ENCODE peak calls at places on chromosomes 3 and 15, in four cellular contexts. O, V, T and H are unnamed samples.

GRCh38 chr3:44429459-44429858 is 48.0 kb downstream of the ZNF445 start:
- DNase-seq in O (no peak), V (no peak), T (no peak), H (no peak)

GRCh38 chr3:161559177-161559998 is 62.8 kb downstream of the OTOL1 start:
- DNase-seq in V (peak), O (peak), T (peak), H (peak)

GRCh38 chr3:89572261-89572660 is 464.8 kb downstream of the EPHA3 start:
- DNase-seq in T (no peak), V (no peak), O (no peak), H (no peak)

GRCh38 chr15:70477750-70478250 is 285.6 kb downstream of the UACA start:
- DNase-seq in V (no peak), T (no peak), O (no peak), H (no peak)

GRCh38 chr15:58361291-58361759 is 70.5 kb upstream of the LIPC start:
- DNase-seq in T (no peak), V (no peak), O (no peak), H (no peak)

GRCh38 chr3:23271876-23272741 is 69.0 kb downstream of the UBE2E2 start:
- DNase-seq in V (no peak), T (no peak), O (no peak), H (no peak)

GRCh38 chr3:52683611-52684010 is 2.1 kb downstream of the PBRM1 start:
- DNase-seq in O (no peak), V (no peak), T (no peak), H (no peak)

GRCh38 chr3:150699068-150699635 is 4.6 kb downstream of the ERICH6 start:
- DNase-seq in T (peak), V (peak), O (no peak), H (no peak)

GRCh38 chr3:58434990-58435389 is 1.4 kb upstream of the PDHB start:
- DNase-seq in T (no peak), V (peak), O (no peak), H (no peak)

GRCh38 chr15:36940636-36941285 is 159.6 kb downstream of the MEIS2 start:
- DNase-seq in T (no peak), V (no peak), O (no peak), H (no peak)

GRCh38 chr3:141949394-141949793 is 73.0 kb downstream of the ATP1B3 start:
- DNase-seq in V (no peak), O (no peak), T (no peak), H (no peak)

GRCh38 chr3:14769531-14770325 is 49.0 kb upstream of the FGD5 start:
- DNase-seq in V (no peak), O (no peak), T (no peak), H (no peak)

GRCh38 chr3:12974316-12974715 is 98.9 kb downstream of the IQSEC1 start:
- DNase-seq in V (no peak), O (no peak), T (no peak), H (no peak)

GRCh38 chr3:169454823-169455222 is 208.7 kb downstream of the MECOM start:
- DNase-seq in V (no peak), T (no peak), O (no peak), H (no peak)

GRCh38 chr3:123638936-123639680 is 54.3 kb upstream of the HACD2 start:
- DNase-seq in V (no peak), O (no peak), T (no peak), H (no peak)

GRCh38 chr3:189324538-189325138 is 152.9 kb downstream of the TPRG1 start:
- DNase-seq in T (no peak), O (peak), V (peak), H (peak)

GRCh38 chr3:61580982-61581654 is 19.7 kb downstream of the PTPRG start:
- DNase-seq in O (no peak), V (no peak), T (no peak), H (no peak)

GRCh38 chr3:53530205-53530604 is 35.8 kb downstream of the CACNA1D start:
- DNase-seq in T (no peak), V (no peak), O (no peak), H (no peak)

GRCh38 chr3:187935623-187936156 is 190.4 kb upstream of the BCL6 start:
- DNase-seq in T (no peak), V (no peak), O (no peak), H (no peak)

GRCh38 chr3:25897019-25897418 is 107.1 kb downstream of the OXSM start:
- DNase-seq in V (peak), O (peak), T (peak), H (peak)

DNA sequence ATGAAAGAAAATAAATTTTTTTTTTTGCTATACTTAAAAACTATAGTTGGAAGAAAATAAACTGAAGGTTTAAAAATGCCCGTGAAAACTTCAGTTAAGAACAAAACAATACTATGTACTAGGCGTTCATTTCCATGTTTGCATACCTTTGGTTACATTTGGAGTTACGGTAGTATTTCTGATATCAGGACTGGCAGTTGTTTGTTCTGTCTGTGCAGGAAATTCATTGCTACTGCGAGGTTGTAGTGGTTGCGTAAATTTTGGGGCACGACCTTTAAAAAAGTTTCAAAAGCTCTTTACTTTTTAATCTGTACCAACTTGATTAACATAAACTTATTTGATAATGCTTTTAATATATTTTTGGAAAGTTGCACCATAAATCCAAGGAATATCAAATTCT is 47.9 kb downstream of the ST3GAL6 start:
- DNase-seq in T (no peak), V (peak), O (no peak), H (no peak)
- TF ChIP-seq REST in T (no peak), V (no peak), O (no peak), H (no peak)

DNA sequence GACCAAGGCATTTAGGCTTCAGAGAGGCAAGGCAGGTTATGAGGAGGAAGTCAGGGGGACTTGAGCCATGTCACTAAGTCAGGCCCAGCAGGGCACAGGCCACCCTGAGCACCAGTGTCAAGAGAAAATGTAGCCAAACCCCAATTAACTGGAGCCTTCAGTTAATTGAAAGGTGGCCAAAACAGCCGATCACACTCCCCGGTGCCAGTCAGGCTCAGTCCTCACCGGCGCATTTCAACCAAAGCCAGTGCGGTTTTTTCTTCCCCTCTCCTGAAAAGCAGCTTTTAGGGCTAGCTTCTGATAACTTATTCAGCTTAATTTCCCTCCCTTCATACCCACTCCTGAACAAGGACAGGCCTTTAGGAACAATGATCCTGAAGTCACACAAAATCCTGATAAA is 113.7 kb downstream of the MEGF11 start:
- DNase-seq in V (no peak), T (no peak), O (no peak), H (no peak)
- TF ChIP-seq TCF7L2 in V (no peak), T (no peak), O (no peak), H (no peak)

GRCh38 chr15:65832549-65833364 is 36.5 kb upstream of the RAB11A start:
- DNase-seq in V (peak), T (peak), O (peak), H (peak)
- TF ChIP-seq CTCF in V (peak), T (peak), O (peak), H (peak)

GRCh38 chr3:36214460-36214859 is 165.8 kb upstream of the STAC start:
- DNase-seq in T (no peak), V (no peak), O (no peak), H (no peak)

GRCh38 chr3:36219398-36219797 is 160.9 kb upstream of the STAC start:
- DNase-seq in O (no peak), T (no peak), V (no peak), H (no peak)

GRCh38 chr3:36221975-36222374 is 158.3 kb upstream of the STAC start:
- DNase-seq in O (no peak), V (no peak), T (no peak), H (no peak)

DNA sequence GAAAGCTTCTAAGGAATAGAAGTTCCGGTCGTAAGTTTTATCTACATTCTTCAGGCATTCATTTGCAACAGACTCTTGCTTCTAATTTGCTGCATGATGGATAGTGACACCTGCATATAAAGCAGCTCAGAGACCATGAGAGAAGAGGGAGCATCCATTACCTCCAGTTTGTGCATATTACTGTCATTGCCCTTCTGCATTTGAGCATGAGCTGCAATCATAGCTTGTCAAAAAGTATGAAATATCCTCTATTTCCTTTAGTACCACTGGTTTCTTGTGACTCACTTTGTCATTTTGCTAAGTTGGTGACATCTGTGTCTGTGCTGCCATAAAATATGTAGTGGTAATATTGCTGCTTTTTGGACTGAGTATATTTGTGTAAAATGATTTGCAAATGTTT is 160.1 kb upstream of the STAC start:
- DNase-seq in V (no peak), T (no peak), O (no peak), H (no peak)
- TF ChIP-seq REST in V (no peak), T (no peak), O (no peak), H (no peak)

GRCh38 chr3:193771736-193772135 is 178.7 kb downstream of the OPA1 start:
- DNase-seq in O (no peak), V (no peak), T (no peak), H (no peak)
- TF ChIP-seq TCF7L2 in O (no peak), V (no peak), T (no peak), H (no peak)

GRCh38 chr3:62892951-62893350 is 17.7 kb upstream of the CADPS start:
- DNase-seq in T (no peak), V (no peak), O (no peak), H (no peak)
- TF ChIP-seq CTCF in T (no peak), V (no peak), O (no peak), H (no peak)

DNA sequence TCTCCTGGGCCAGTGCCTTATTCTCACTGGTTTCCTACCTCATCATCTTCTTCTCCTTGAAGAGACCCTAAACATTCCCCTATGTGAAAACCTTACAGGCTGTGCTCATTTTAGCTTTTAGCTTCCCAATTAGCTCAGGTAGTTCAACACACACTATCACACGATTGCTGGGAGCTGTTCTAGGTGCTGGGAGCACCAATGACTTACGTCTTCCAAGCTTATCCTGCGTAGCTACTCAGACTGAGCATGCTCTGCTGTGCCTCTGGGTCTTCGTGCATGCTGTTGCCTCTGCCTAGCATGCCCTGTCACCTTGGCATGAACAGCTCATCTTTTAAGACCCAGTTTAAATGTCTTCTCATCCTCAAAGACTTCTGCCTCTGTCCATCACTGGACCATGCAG is 55.7 kb upstream of the APEH start:
- DNase-seq in T (no peak), V (no peak), O (no peak), H (no peak)
- TF ChIP-seq REST in T (no peak), V (no peak), O (no peak), H (peak)

GRCh38 chr3:128054363-128054762 is 2.1 kb downstream of the SEC61A1 start:
- DNase-seq in T (peak), O (no peak), V (no peak), H (no peak)
- TF ChIP-seq TCF7L2 in T (no peak), O (no peak), V (no peak), H (no peak)